ENCODE peak calls at places on chromosome 9, in seven cellular contexts. P, N, U, E, A, G and S are unnamed samples. For H3K36me3, the result is how much of the 10 kb centered on the place peaks cover.

GRCh38 chr9:97556721-97557605 is 55.5 kb downstream of the TMOD1 start:
- DNase-seq in U (no peak), E (no peak), A (peak), N (no peak), P (no peak), G (peak), S (no peak)

GRCh38 chr9:129341991-129342348 is 163.9 kb upstream of the IER5L start:
- DNase-seq in U (no peak), G (no peak), P (no peak), A (no peak), E (no peak), N (no peak), S (no peak)

GRCh38 chr9:112074250-112075008 is 100.7 kb downstream of the SUSD1 start:
- DNase-seq in A (no peak), N (peak), G (peak), E (peak), U (peak), P (peak), S (peak)

GRCh38 chr9:137156567-137157375 is 13.1 kb downstream of the LRRC26 start:
- DNase-seq in A (no peak), G (no peak), N (peak), E (peak), P (no peak), U (peak), S (no peak)

GRCh38 chr9:123157216-123157615 is 111.2 kb downstream of the STRBP start:
- DNase-seq in U (no peak), A (no peak), N (no peak), G (no peak), P (no peak), E (no peak), S (no peak)

GRCh38 chr9:70374962-70375618 is 39.4 kb downstream of the KLF9 start:
- DNase-seq in N (peak), U (no peak), G (no peak), E (no peak), A (no peak), P (no peak), S (no peak)

GRCh38 chr9:106976772-106977171 is 113.8 kb downstream of the ZNF462 start:
- DNase-seq in U (no peak), E (no peak), P (peak), G (no peak), A (no peak), N (no peak), S (no peak)

GRCh38 chr9:98652302-98652701 is 56.4 kb downstream of the GABBR2 start:
- DNase-seq in N (no peak), U (no peak), E (no peak), A (no peak), G (no peak), P (no peak), S (no peak)

GRCh38 chr9:107481035-107481434 is 8.5 kb downstream of the KLF4 start:
- DNase-seq in N (no peak), E (peak), A (no peak), P (no peak), U (no peak), G (no peak), S (no peak)

GRCh38 chr9:336039-336438 is 121.4 kb downstream of the DOCK8 start:
- DNase-seq in N (no peak), P (no peak), G (no peak), A (peak), U (no peak), E (no peak), S (no peak)

GRCh38 chr9:341634-342421 is 127.2 kb downstream of the DOCK8 start:
- DNase-seq in A (no peak), P (no peak), U (no peak), G (no peak), N (no peak), E (no peak), S (no peak)

GRCh38 chr9:335373-335772 is 120.7 kb downstream of the DOCK8 start:
- DNase-seq in U (no peak), N (no peak), P (no peak), E (no peak), G (no peak), A (no peak), S (no peak)

GRCh38 chr9:343773-344172 is 129.1 kb downstream of the DOCK8 start:
- DNase-seq in G (no peak), U (no peak), E (no peak), A (no peak), N (no peak), P (peak), S (no peak)

DNA sequence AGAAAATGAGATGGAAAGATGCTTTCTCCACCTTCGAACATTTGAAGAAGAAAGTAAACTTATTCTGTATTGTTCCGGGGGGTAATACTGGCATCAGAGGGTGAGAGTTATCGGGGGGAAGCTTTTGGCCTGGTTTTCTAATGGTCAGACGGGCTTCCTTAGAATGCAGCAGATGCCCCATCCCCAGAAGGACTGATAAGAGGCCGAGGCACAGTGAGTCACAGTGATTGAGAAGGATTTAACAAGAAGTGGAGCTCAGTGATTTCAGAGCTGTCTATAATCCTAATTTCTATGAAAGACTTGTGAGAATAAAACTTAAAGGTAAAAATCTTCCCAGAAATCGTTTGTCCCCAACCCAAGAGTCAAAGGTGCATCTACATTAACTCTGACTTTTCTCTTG is 123.9 kb downstream of the DOCK8 start:
- DNase-seq in E (no peak), U (no peak), N (no peak), P (peak), A (no peak), G (no peak), S (no peak)
- H3K36me3 ChIP-seq in E (under half), U (under half), N (under half), P (under half), A (under half), G (under half), S (under half)

GRCh38 chr9:117679425-117679824 is 24.8 kb upstream of the TLR4 start:
- DNase-seq in P (no peak), A (no peak), N (no peak), U (no peak), G (no peak), E (no peak), S (no peak)
- H3K36me3 ChIP-seq in P (under half), A (under half), N (under half), U (under half), G (under half), E (under half), S (under half)

GRCh38 chr9:134423757-134424156 is 97.5 kb downstream of the RXRA start:
- DNase-seq in E (no peak), P (no peak), U (no peak), A (no peak), G (no peak), N (no peak), S (no peak)

GRCh38 chr9:134421888-134422287 is 95.6 kb downstream of the RXRA start:
- DNase-seq in E (no peak), P (no peak), A (no peak), U (no peak), N (peak), G (no peak), S (no peak)

GRCh38 chr9:134422301-134422700 is 96.0 kb downstream of the RXRA start:
- DNase-seq in G (peak), N (peak), A (peak), U (no peak), P (no peak), E (peak), S (peak)

GRCh38 chr9:134423166-134423565 is 96.9 kb downstream of the RXRA start:
- DNase-seq in A (no peak), E (no peak), N (no peak), P (no peak), U (no peak), G (no peak), S (no peak)

DNA sequence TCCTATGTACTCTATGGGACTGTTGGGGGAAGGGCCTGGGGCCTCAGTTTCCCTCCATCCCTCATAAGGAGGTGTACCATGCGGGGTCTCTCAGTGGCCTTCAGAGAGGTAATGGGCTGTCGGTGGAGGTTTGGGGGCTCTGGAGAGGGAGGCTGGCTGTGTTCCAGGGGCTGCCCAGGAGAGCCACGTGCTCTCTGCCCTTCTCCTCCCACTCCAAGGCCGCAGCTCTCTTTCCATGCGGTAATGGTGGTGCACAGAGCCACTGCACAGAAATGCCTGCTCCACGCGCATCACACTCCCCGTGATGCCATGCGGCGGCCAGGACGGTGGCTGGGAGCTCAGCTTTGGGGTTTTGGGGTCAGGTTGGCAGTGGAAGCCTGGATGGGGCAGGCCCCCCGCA is 96.4 kb downstream of the RXRA start:
- DNase-seq in A (no peak), U (no peak), E (no peak), N (peak), G (no peak), P (no peak), S (no peak)
- H3K36me3 ChIP-seq in A (half or more), U (under half), E (under half), N (half or more), G (under half), P (under half), S (under half)

GRCh38 chr9:120768247-120768646 is 25.0 kb downstream of the FBXW2 start:
- DNase-seq in A (no peak), P (no peak), G (no peak), N (no peak), E (no peak), U (no peak), S (no peak)
- H3K36me3 ChIP-seq in A (under half), P (half or more), G (under half), N (half or more), E (under half), U (half or more), S (under half)

DNA sequence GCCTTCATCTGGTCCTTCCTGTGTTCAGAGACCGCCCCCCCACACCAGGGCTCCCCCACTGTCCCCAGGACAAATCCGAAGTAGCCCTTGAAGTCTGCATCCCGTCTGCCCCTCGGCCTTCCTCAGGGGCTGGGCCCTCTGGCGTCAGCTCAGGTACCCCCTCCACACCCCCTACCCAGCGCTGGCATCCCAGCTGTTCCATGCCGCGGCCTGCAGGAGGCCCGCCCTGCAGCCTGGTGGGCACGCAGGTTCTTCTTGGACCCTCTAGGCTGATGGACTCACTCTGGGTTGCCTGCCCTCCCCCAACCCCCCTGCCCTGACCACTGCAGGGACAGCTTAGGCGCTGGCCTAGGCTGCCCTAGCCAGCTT is 6.6 kb downstream of the SLC2A6 start:
- DNase-seq in U (no peak), P (no peak), A (no peak), G (no peak), E (no peak), N (no peak), S (peak)
- H3K36me3 ChIP-seq in U (under half), P (under half), A (under half), G (under half), E (under half), N (under half), S (under half)

GRCh38 chr9:108921200-108921599 is 12.7 kb downstream of the ELP1 start:
- DNase-seq in U (no peak), A (no peak), N (no peak), P (no peak), G (no peak), E (no peak), S (no peak)
- H3K36me3 ChIP-seq in U (half or more), A (under half), N (half or more), P (half or more), G (under half), E (under half), S (under half)

GRCh38 chr9:132647355-132647754 is 22.4 kb downstream of the DDX31 start:
- DNase-seq in A (no peak), E (no peak), P (no peak), U (no peak), G (no peak), N (no peak), S (no peak)

GRCh38 chr9:132645306-132645705 is 24.5 kb downstream of the DDX31 start:
- DNase-seq in U (no peak), A (no peak), G (no peak), P (peak), N (no peak), E (no peak), S (no peak)

GRCh38 chr9:132646726-132647125 is 23.1 kb downstream of the DDX31 start:
- DNase-seq in E (no peak), G (no peak), P (no peak), A (no peak), U (no peak), N (no peak), S (no peak)

GRCh38 chr9:132644251-132644650 is 25.5 kb downstream of the DDX31 start:
- DNase-seq in E (no peak), G (no peak), A (no peak), P (peak), N (no peak), U (no peak), S (no peak)

GRCh38 chr9:132645711-132646110 is 24.1 kb downstream of the DDX31 start:
- DNase-seq in E (no peak), A (no peak), P (peak), U (no peak), G (no peak), N (no peak), S (no peak)
- H3K36me3 ChIP-seq in E (under half), A (under half), P (half or more), U (half or more), G (under half), N (half or more), S (half or more)

GRCh38 chr9:92647671-92648446 is 22.1 kb downstream of the IPPK start:
- DNase-seq in A (peak), U (no peak), G (no peak), E (no peak), N (no peak), P (no peak), S (peak)

GRCh38 chr9:92644278-92644677 is 25.7 kb downstream of the IPPK start:
- DNase-seq in G (no peak), P (no peak), N (no peak), U (no peak), A (no peak), E (no peak), S (no peak)

GRCh38 chr9:92642599-92642998 is 27.3 kb downstream of the IPPK start:
- DNase-seq in E (no peak), A (no peak), P (no peak), G (no peak), U (no peak), N (no peak), S (no peak)

GRCh38 chr9:92642041-92642451 is 27.9 kb downstream of the IPPK start:
- DNase-seq in U (no peak), P (no peak), A (peak), N (no peak), G (no peak), E (no peak), S (peak)

DNA sequence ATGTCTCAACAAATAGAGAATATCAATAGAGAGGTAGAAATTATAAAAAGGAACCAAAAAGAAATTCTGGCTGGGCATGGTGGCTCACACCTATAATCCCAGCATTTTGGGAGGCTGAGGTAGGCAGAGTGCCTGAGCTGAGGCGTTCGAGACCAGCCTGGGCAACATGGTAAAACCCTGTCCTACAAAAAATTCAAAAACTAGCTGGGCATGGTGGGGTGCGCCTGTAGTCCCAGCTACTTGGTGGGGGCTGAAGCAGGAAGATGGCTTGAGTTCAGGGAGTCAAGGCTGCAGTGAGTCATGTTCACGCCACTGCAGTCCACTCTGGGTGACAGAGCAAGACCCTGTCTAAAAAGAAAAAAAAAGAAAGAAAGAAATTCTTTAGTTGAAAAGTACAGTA is 24.9 kb downstream of the IPPK start:
- DNase-seq in N (no peak), G (no peak), A (no peak), E (no peak), U (no peak), P (no peak), S (no peak)
- H3K36me3 ChIP-seq in N (half or more), G (under half), A (under half), E (under half), U (under half), P (half or more), S (half or more)

DNA sequence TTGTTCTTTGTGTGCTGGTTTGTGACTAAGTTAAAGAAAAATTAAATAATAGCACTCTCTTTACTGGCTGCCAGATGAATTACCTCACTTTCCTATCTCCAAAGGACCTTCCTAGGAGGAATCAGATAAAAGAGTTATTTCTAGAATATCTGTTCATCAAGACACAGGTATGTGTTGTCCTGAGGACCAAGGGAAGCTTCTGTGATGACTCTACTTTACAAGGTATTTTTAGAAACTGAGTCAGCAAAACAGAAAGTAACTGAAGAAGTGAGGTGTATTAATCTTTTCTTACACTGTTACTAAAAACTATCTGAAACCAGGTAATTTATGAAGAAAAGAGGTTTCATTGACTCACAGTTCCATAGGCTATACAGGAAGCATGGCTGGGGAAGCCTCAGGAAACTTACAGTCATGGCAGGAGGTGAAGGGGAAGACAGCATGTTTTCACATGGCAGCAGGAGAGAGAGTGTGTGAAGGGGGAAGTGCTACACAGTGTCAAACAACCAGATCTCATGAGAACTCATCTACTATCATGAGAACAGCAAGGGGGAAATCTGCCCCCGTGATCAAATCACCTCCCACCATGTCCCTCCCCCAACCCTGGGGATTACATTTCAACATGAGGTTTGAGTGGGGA is 189.2 kb upstream of the DMAC1 start:
- DNase-seq in E (no peak), P (no peak), A (no peak), N (no peak), U (no peak), G (no peak), S (no peak)
- H3K36me3 ChIP-seq in E (under half), P (under half), A (under half), N (under half), U (under half), G (under half), S (under half)

DNA sequence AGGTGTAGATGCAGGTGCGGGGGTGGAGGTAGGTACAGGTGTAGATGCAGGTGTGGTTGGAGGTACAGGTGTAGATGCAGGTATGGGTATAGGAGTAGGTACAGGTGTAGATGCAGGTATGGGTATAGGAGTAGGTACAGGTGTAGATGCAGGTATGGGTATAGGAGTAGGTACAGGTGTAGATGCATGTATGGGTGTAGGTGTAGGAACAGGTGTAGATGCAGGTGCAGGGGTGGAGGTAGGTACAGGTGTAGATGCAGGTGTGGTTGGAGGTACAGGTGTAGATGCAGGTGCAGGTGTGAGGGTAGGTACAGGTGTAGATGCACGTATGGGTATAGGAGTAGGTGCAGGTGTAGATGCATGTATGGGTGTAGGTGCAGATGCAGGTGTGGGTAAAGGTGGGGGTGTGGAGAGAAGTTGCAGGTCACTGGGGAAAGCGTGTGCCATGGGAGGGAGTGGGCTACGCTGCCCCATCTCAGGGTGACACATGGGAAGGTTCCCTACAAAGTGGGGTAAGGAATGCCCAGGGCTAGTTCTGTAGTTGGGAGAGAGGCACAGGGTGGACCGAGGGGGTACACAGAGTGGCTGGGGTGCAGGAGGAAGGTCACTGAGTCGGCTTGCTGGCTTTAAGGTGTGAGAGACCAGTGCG is 96.4 kb downstream of the PHF2 start:
- DNase-seq in U (no peak), E (no peak), P (peak), G (no peak), N (no peak), A (no peak), S (peak)
- H3K36me3 ChIP-seq in U (under half), E (under half), P (under half), G (under half), N (half or more), A (under half), S (under half)